ENCODE peak calls at places on chromosomes 16 and 17, in six cellular contexts. One of them, this sample, is unnamed.

GRCh38 chr17:82084373-82085030 is 13.5 kb downstream of the FASN start:
- DNase-seq in heart right ventricle: peak; percentile 12
- DNase-seq in suprapubic skin: no peak
- DNase-seq in body of pancreas: no peak
- DNase-seq in HFF-Myc: no peak
- DNase-seq in sigmoid colon: no peak
- DNase-seq in this sample: no peak

GRCh38 chr17:29179232-29180036 is 764 bp downstream of the MYO18A start:
- DNase-seq in heart right ventricle: peak; percentile 54
- DNase-seq in suprapubic skin: no peak
- DNase-seq in body of pancreas: peak; percentile 90
- DNase-seq in HFF-Myc: no peak
- DNase-seq in sigmoid colon: no peak
- DNase-seq in this sample: peak; percentile 62

GRCh38 chr17:49739662-49740271 is 24.2 kb downstream of the FAM117A start:
- DNase-seq in body of pancreas: peak; percentile 83
- DNase-seq in suprapubic skin: peak; percentile 88
- DNase-seq in heart right ventricle: peak; percentile 81
- DNase-seq in sigmoid colon: peak; percentile 93
- DNase-seq in HFF-Myc: no peak
- DNase-seq in this sample: no peak

GRCh38 chr16:84423416-84423837 is 55.1 kb downstream of the ATP2C2 start:
- DNase-seq in heart right ventricle: no peak
- DNase-seq in HFF-Myc: peak; percentile 22
- DNase-seq in sigmoid colon: no peak
- DNase-seq in body of pancreas: no peak
- DNase-seq in suprapubic skin: no peak
- DNase-seq in this sample: no peak

GRCh38 chr16:88969361-88969831 is 7.6 kb downstream of the CBFA2T3 start:
- DNase-seq in HFF-Myc: no peak
- DNase-seq in sigmoid colon: no peak
- DNase-seq in body of pancreas: no peak
- DNase-seq in heart right ventricle: peak; percentile 3
- DNase-seq in suprapubic skin: no peak
- DNase-seq in this sample: peak; percentile 40

GRCh38 chr17:82529914-82530300 is 10.4 kb downstream of the FOXK2 start:
- DNase-seq in body of pancreas: no peak
- DNase-seq in HFF-Myc: no peak
- DNase-seq in heart right ventricle: no peak
- DNase-seq in sigmoid colon: no peak
- DNase-seq in suprapubic skin: no peak
- DNase-seq in this sample: no peak

GRCh38 chr16:31143036-31143888 is 6.6 kb downstream of the PRSS36 start:
- DNase-seq in heart right ventricle: no peak
- DNase-seq in body of pancreas: no peak
- DNase-seq in sigmoid colon: peak; percentile 77
- DNase-seq in suprapubic skin: no peak
- DNase-seq in HFF-Myc: no peak
- DNase-seq in this sample: no peak

GRCh38 chr17:78962345-78962983 is 17.3 kb downstream of the LGALS3BP start:
- DNase-seq in heart right ventricle: no peak
- DNase-seq in suprapubic skin: no peak
- DNase-seq in HFF-Myc: no peak
- DNase-seq in body of pancreas: no peak
- DNase-seq in sigmoid colon: no peak
- DNase-seq in this sample: no peak

GRCh38 chr17:68383443-68384321 is 73.6 kb downstream of the WIPI1 start:
- DNase-seq in suprapubic skin: peak; percentile 58
- DNase-seq in HFF-Myc: peak; percentile 82
- DNase-seq in heart right ventricle: no peak
- DNase-seq in body of pancreas: no peak
- DNase-seq in sigmoid colon: peak; percentile 58
- DNase-seq in this sample: no peak

GRCh38 chr16:75198135-75198600 is 8.8 kb downstream of the CTRB2 start:
- DNase-seq in suprapubic skin: peak; percentile 67
- DNase-seq in body of pancreas: peak; percentile 62
- DNase-seq in HFF-Myc: peak; percentile 24
- DNase-seq in heart right ventricle: no peak
- DNase-seq in sigmoid colon: no peak
- DNase-seq in this sample: no peak

GRCh38 chr17:77396610-77397009 is 255.8 kb downstream of the SEC14L1 start:
- DNase-seq in suprapubic skin: no peak
- DNase-seq in body of pancreas: no peak
- DNase-seq in heart right ventricle: no peak
- DNase-seq in sigmoid colon: no peak
- DNase-seq in HFF-Myc: no peak
- DNase-seq in this sample: no peak

GRCh38 chr17:43434902-43435319 is 36.1 kb downstream of the ARL4D start:
- DNase-seq in heart right ventricle: no peak
- DNase-seq in HFF-Myc: no peak
- DNase-seq in suprapubic skin: no peak
- DNase-seq in sigmoid colon: no peak
- DNase-seq in body of pancreas: no peak
- DNase-seq in this sample: no peak

GRCh38 chr17:65041518-65041917 is 15.0 kb downstream of the GNA13 start:
- DNase-seq in heart right ventricle: no peak
- DNase-seq in suprapubic skin: no peak
- DNase-seq in body of pancreas: no peak
- DNase-seq in HFF-Myc: no peak
- DNase-seq in sigmoid colon: no peak
- DNase-seq in this sample: no peak

GRCh38 chr16:79698341-79698753 is 97.8 kb upstream of the MAF start:
- DNase-seq in body of pancreas: peak; percentile 29
- DNase-seq in heart right ventricle: peak; percentile 35
- DNase-seq in suprapubic skin: no peak
- DNase-seq in sigmoid colon: peak; percentile 71
- DNase-seq in HFF-Myc: no peak
- DNase-seq in this sample: no peak

GRCh38 chr16:3618782-3619166 is 7.4 kb upstream of the SLX4 start:
- DNase-seq in HFF-Myc: no peak
- DNase-seq in body of pancreas: no peak
- DNase-seq in sigmoid colon: no peak
- DNase-seq in heart right ventricle: no peak
- DNase-seq in suprapubic skin: no peak
- DNase-seq in this sample: no peak

GRCh38 chr17:57834146-57834741 is 15.6 kb downstream of the MRPS23 start:
- DNase-seq in heart right ventricle: peak; percentile 63
- DNase-seq in HFF-Myc: no peak
- DNase-seq in sigmoid colon: peak; percentile 89
- DNase-seq in body of pancreas: peak; percentile 63
- DNase-seq in suprapubic skin: no peak
- DNase-seq in this sample: peak; percentile 15

GRCh38 chr17:76145231-76146052 is 4.4 kb upstream of the FOXJ1 start:
- DNase-seq in suprapubic skin: peak; percentile 55
- DNase-seq in sigmoid colon: peak; percentile 61
- DNase-seq in HFF-Myc: no peak
- DNase-seq in body of pancreas: no peak
- DNase-seq in heart right ventricle: no peak
- DNase-seq in this sample: no peak

GRCh38 chr16:31130336-31130812 is 5.2 kb downstream of the PRSS8 start:
- DNase-seq in sigmoid colon: no peak
- DNase-seq in suprapubic skin: no peak
- DNase-seq in heart right ventricle: peak; percentile 23
- DNase-seq in HFF-Myc: no peak
- DNase-seq in body of pancreas: no peak
- DNase-seq in this sample: no peak

GRCh38 chr17:64171041-64171440 is 41.1 kb upstream of the ERN1 start:
- DNase-seq in body of pancreas: no peak
- DNase-seq in HFF-Myc: no peak
- DNase-seq in suprapubic skin: no peak
- DNase-seq in heart right ventricle: no peak
- DNase-seq in sigmoid colon: no peak
- DNase-seq in this sample: no peak

GRCh38 chr17:34424814-34425490 is 61.9 kb upstream of the CCL1 start:
- DNase-seq in sigmoid colon: no peak
- DNase-seq in suprapubic skin: no peak
- DNase-seq in body of pancreas: no peak
- DNase-seq in heart right ventricle: no peak
- DNase-seq in HFF-Myc: no peak
- DNase-seq in this sample: no peak

GRCh38 chr17:15893333-15894024 is 51.5 kb upstream of the ADORA2B start:
- DNase-seq in sigmoid colon: no peak
- DNase-seq in heart right ventricle: no peak
- DNase-seq in HFF-Myc: no peak
- DNase-seq in suprapubic skin: no peak
- DNase-seq in body of pancreas: no peak
- DNase-seq in this sample: no peak

GRCh38 chr17:35447494-35447893 is 1.1 kb downstream of the SLFN13 start:
- DNase-seq in sigmoid colon: no peak
- DNase-seq in suprapubic skin: no peak
- DNase-seq in body of pancreas: no peak
- DNase-seq in heart right ventricle: no peak
- DNase-seq in HFF-Myc: no peak
- DNase-seq in this sample: no peak
- TF ChIP-seq CTCF in sigmoid colon: no peak
- TF ChIP-seq CTCF in suprapubic skin: no peak
- TF ChIP-seq CTCF in body of pancreas: no peak
- TF ChIP-seq CTCF in heart right ventricle: no peak
- TF ChIP-seq CTCF in HFF-Myc: no peak
- TF ChIP-seq CTCF in this sample: no peak

DNA sequence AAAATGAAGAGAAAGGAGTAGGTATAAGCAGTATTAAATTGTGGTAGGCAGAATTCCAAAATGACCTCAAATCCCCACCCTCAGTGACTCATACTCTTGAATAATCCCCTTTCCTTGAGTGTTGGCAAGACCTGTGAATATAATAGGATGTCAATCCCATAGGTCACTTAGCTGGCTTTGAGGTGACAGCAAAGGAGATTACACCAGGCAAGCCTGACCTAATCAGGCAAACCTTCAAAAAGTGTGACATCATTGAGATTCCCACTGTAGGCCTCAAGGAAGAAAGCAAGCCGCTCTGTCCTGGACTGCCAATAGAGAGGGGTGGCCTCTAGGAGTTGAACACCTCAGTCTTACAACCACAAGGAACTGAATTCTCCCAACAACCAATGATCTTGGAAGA is 535.2 kb downstream of the RBFOX1 start:
- DNase-seq in body of pancreas: no peak
- DNase-seq in sigmoid colon: no peak
- DNase-seq in suprapubic skin: no peak
- DNase-seq in HFF-Myc: no peak
- DNase-seq in heart right ventricle: no peak
- DNase-seq in this sample: no peak
- TF ChIP-seq CTCF in body of pancreas: no peak
- TF ChIP-seq CTCF in sigmoid colon: no peak
- TF ChIP-seq CTCF in suprapubic skin: no peak
- TF ChIP-seq CTCF in HFF-Myc: no peak
- TF ChIP-seq CTCF in heart right ventricle: no peak
- TF ChIP-seq CTCF in this sample: no peak

GRCh38 chr17:74217036-74217725 is 3.8 kb downstream of the TTYH2 start:
- DNase-seq in body of pancreas: no peak
- DNase-seq in suprapubic skin: no peak
- DNase-seq in heart right ventricle: no peak
- DNase-seq in HFF-Myc: no peak
- DNase-seq in sigmoid colon: no peak
- DNase-seq in this sample: no peak

GRCh38 chr17:74222399-74222798 is 9.0 kb downstream of the TTYH2 start:
- DNase-seq in heart right ventricle: no peak
- DNase-seq in body of pancreas: no peak
- DNase-seq in suprapubic skin: no peak
- DNase-seq in HFF-Myc: no peak
- DNase-seq in sigmoid colon: no peak
- DNase-seq in this sample: no peak

GRCh38 chr17:74220966-74221814 is 7.8 kb downstream of the TTYH2 start:
- DNase-seq in HFF-Myc: no peak
- DNase-seq in body of pancreas: no peak
- DNase-seq in sigmoid colon: no peak
- DNase-seq in suprapubic skin: no peak
- DNase-seq in heart right ventricle: no peak
- DNase-seq in this sample: no peak

GRCh38 chr17:74218436-74218835 is 5.1 kb downstream of the TTYH2 start:
- DNase-seq in body of pancreas: no peak
- DNase-seq in heart right ventricle: no peak
- DNase-seq in suprapubic skin: no peak
- DNase-seq in HFF-Myc: no peak
- DNase-seq in sigmoid colon: no peak
- DNase-seq in this sample: no peak

DNA sequence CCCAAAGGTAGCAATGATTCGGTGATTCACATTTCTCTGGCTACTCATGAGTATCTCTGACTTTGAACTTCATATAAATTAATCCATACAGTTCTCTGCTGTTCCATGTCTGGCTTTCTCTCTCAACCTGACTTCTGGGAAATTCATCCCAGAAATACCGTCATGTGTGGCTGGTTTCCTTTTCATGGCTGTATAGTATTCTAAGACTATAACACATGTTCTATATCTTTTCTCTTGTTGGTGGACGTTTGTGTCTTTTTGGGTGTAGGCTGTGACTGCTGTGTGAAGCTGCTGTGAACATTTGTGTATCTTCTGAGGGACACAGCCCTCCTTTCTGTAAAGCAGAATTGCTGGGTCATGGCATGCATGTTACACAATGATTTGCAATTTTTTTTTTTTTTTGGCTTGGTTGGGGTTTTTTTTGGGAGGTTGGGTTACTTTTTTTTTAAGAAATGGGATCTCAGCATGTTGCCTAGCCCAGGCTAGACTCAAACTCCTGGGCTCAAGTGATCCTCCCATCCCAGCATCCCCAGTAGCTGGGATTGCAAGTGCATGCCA is 6.3 kb downstream of the TTYH2 start:
- DNase-seq in body of pancreas: no peak
- DNase-seq in heart right ventricle: no peak
- DNase-seq in suprapubic skin: no peak
- DNase-seq in HFF-Myc: no peak
- DNase-seq in sigmoid colon: no peak
- DNase-seq in this sample: no peak
- TF ChIP-seq CTCF in body of pancreas: no peak
- TF ChIP-seq CTCF in heart right ventricle: no peak
- TF ChIP-seq CTCF in suprapubic skin: no peak
- TF ChIP-seq CTCF in HFF-Myc: no peak
- TF ChIP-seq CTCF in sigmoid colon: no peak
- TF ChIP-seq CTCF in this sample: no peak

DNA sequence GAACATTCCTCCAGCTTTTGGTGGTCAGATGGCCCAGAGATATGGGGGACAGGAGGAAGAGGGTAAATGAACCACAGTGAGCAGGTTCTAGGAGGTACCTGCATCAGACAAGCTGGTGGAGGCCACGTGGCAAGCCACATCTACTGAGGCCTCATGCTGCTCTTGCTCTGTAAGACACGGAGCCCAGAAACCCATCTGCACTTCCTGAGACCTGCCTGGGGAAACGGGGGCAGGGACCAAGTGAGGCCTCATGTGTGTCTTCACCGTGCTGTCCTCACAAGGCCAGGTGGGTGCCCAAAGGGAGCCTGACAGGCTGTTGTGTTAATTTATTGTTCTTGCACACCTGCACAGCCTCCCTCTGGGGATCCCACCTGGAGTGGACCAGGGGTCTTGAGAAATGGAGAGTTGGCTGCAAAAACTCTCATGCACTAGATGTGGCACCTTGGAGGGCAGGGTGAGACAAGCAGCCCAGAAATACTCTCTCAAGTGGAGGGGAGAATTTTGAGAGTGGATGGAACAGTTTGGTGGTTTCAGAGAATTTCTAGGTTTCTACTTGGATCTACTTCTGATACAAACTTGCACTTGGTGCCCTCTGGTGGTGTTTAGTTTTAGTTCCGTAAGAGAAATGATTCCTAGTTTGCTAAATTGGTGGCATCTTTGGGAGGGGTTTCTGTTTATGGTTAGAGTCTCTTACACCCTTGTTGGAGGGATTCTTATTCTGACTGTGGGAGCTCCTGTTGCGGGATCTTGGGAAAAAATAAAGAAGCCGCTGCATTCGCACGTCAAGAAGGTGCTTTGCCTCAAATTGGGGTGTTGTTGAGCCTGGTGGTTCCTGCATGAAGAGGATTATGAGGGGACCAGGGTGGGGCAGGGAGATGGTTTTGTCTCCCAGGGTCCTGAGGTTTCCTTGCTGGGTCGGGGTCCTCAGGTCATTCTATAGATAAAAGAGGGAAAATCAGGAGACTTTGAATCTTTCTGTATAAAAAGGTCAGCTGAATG is 47.5 kb downstream of the SLC6A2 start:
- DNase-seq in body of pancreas: peak; percentile 33
- DNase-seq in HFF-Myc: peak; percentile 33
- DNase-seq in sigmoid colon: no peak
- DNase-seq in heart right ventricle: no peak
- DNase-seq in suprapubic skin: no peak
- DNase-seq in this sample: peak; percentile 19
- TF ChIP-seq CTCF in body of pancreas: no peak
- TF ChIP-seq CTCF in HFF-Myc: peak; percentile 40
- TF ChIP-seq CTCF in sigmoid colon: peak; percentile 26
- TF ChIP-seq CTCF in heart right ventricle: no peak
- TF ChIP-seq CTCF in suprapubic skin: peak; percentile 45
- TF ChIP-seq CTCF in this sample: peak; percentile 49

This sample was measured in nephron progenitor cell.